ENCODE peak calls at places on chromosomes 13 and 19, in five cellular contexts. S is retinal pigment epithelial cell, J is foreskin keratinocyte, D is adrenal gland, W is nephron progenitor cell. N is an unnamed sample.

GRCh38 chr13:110445183-110445582 is 116.3 kb downstream of the RAB20 start:
- DNase-seq in D (no peak), J (no peak), W (no peak), S (no peak), N (no peak)

GRCh38 chr13:102642475-102642874 is 45.7 kb downstream of the TPP2 start:
- DNase-seq in J (no peak), W (no peak), S (peak), D (peak), N (no peak)

GRCh38 chr13:78430166-78430791 is 173.1 kb downstream of the POU4F1 start:
- DNase-seq in J (no peak), D (no peak), S (no peak), W (peak), N (no peak)

GRCh38 chr13:85236431-85236830 is 562.8 kb downstream of the SLITRK6 start:
- DNase-seq in J (peak), W (no peak), S (peak), D (no peak), N (no peak)

GRCh38 chr19:16070366-16070990 is 5.8 kb upstream of the TPM4 start:
- DNase-seq in J (peak), D (no peak), W (no peak), S (no peak), N (no peak)

GRCh38 chr19:46601318-46602224 is at the start of gene CALM3:
- DNase-seq in W (peak), S (no peak), D (peak), J (no peak), N (no peak)

GRCh38 chr19:10796653-10797052 is 39.4 kb downstream of the TMED1 start:
- DNase-seq in D (no peak), S (no peak), J (no peak), W (no peak), N (no peak)

GRCh38 chr19:6248341-6248740 is 31.4 kb downstream of the MLLT1 start:
- DNase-seq in J (no peak), S (no peak), D (no peak), W (no peak), N (no peak)

GRCh38 chr13:112973577-112973951 is 4.5 kb downstream of the MCF2L start:
- DNase-seq in S (no peak), D (no peak), W (no peak), J (no peak), N (no peak)

GRCh38 chr13:53368948-53369347 is 340.3 kb downstream of the OLFM4 start:
- DNase-seq in J (no peak), D (no peak), S (no peak), W (no peak), N (no peak)

GRCh38 chr13:52845766-52846566 is 2.5 kb downstream of the PCDH8 start:
- DNase-seq in S (no peak), W (peak), J (no peak), D (no peak), N (no peak)

GRCh38 chr13:32951580-32951979 is 64.6 kb upstream of the KL start:
- DNase-seq in D (no peak), W (no peak), J (no peak), S (no peak), N (no peak)

GRCh38 chr19:35222373-35223005 is 6.0 kb downstream of the FAM187B start:
- DNase-seq in W (no peak), D (peak), J (no peak), S (no peak), N (no peak)

GRCh38 chr13:96053003-96053703 is at the start of gene UGGT2:
- DNase-seq in D (peak), S (peak), W (peak), J (peak), N (no peak)

GRCh38 chr13:34507630-34508029 is 434.4 kb upstream of the NBEA start:
- DNase-seq in S (no peak), J (no peak), W (no peak), D (no peak), N (no peak)

GRCh38 chr19:5246554-5247155 is 94.0 kb downstream of the PTPRS start:
- DNase-seq in S (no peak), D (no peak), J (no peak), W (no peak), N (no peak)

GRCh38 chr13:77696006-77696862 is 1.3 kb upstream of the SLAIN1 start:
- DNase-seq in D (peak), S (no peak), W (no peak), J (no peak), N (no peak)

GRCh38 chr13:76799696-76800095 is 86.5 kb downstream of the KCTD12 start:
- DNase-seq in D (no peak), J (no peak), W (no peak), S (peak), N (peak)

GRCh38 chr13:48178126-48178525 is 54.9 kb upstream of the ITM2B start:
- DNase-seq in S (no peak), W (no peak), J (no peak), D (no peak), N (no peak)

GRCh38 chr13:22114630-22115311 is 443.9 kb downstream of the FGF9 start:
- DNase-seq in W (peak), J (no peak), S (no peak), D (no peak), N (peak)

GRCh38 chr13:104140557-104140956 is 1074.3 kb upstream of the SLC10A2 start:
- DNase-seq in J (peak), D (no peak), W (no peak), S (peak), N (no peak)

GRCh38 chr19:17684256-17684655 is 3.9 kb downstream of the UNC13A start:
- DNase-seq in D (no peak), J (no peak), W (no peak), S (no peak), N (no peak)

GRCh38 chr19:15443838-15444237 is 5.9 kb downstream of the WIZ start:
- DNase-seq in S (no peak), J (no peak), W (no peak), D (no peak), N (no peak)

GRCh38 chr19:4049432-4049831 is 17.3 kb downstream of the ZBTB7A start:
- DNase-seq in J (no peak), D (peak), S (no peak), W (no peak), N (no peak)

GRCh38 chr13:39023761-39024160 is 14.1 kb downstream of the PROSER1 start:
- DNase-seq in J (peak), S (no peak), W (no peak), D (no peak), N (no peak)

GRCh38 chr19:51521357-51521756 is 10.1 kb downstream of the SIGLEC6 start:
- DNase-seq in W (no peak), D (no peak), J (no peak), S (no peak), N (no peak)

GRCh38 chr19:42440357-42441046 is 2.2 kb downstream of the CXCL17 start:
- DNase-seq in S (no peak), W (peak), D (peak), J (no peak), N (no peak)

GRCh38 chr19:3249408-3249807 is 24.9 kb downstream of the CELF5 start:
- DNase-seq in S (no peak), W (no peak), D (no peak), J (no peak), N (no peak)

GRCh38 chr13:113410472-113411201 is 42.7 kb downstream of the ADPRHL1 start:
- DNase-seq in S (peak), W (no peak), J (no peak), D (no peak), N (peak)

GRCh38 chr19:58519355-58520256 is at the start of gene ZBTB45:
- DNase-seq in D (peak), W (peak), S (peak), J (peak), N (peak)
- TF ChIP-seq CTCF in D (peak), W (peak), S (peak), J (peak), N (peak)

DNA sequence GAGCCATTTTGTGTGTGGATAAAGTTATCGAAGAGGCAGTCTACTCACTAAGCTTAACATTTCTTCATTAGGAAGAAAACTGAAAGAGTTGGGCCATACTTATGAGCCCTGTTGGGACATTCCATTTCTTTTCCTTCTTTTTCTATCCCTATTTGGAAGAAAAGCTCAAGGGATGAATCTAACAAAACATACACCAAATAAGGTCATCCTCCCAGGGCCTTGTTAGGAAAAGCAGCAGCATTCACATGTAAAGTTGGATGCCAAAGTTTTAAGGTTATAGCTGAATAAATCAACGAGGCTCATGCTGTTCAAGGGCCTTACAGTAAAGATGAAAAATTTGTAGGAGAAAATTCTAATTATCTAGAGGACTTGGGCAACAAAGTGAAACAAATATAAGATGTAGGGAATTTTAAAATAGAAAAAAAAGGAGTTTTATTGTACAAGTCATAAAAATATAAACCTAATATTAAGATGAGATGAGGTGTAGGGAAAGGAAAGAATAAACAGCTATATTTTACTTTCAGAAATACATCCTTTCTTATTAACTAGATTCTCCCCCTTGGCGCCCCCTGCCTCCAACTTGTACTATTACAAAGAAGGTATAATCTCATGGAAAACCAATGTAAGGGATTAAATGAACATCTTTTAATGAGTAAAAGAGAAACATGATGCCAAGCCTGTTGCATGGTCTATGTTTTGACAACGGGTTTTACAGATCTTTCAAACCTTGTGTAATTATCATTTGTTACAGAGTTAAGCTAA is 160.4 kb downstream of the PCDH20 start:
- DNase-seq in S (no peak), D (no peak), J (no peak), W (peak), N (no peak)
- TF ChIP-seq CTCF in S (peak), D (no peak), J (peak), W (peak), N (peak)

GRCh38 chr19:45175663-45176345 is 2.2 kb downstream of the TRAPPC6A start:
- DNase-seq in J (peak), D (no peak), W (no peak), S (no peak), N (no peak)

GRCh38 chr19:45179848-45180370 is 1.3 kb downstream of the BLOC1S3 start:
- DNase-seq in S (no peak), W (no peak), J (no peak), D (no peak), N (no peak)

GRCh38 chr19:45179063-45179847 is 671 bp downstream of the BLOC1S3 start:
- DNase-seq in D (peak), W (peak), S (no peak), J (no peak), N (no peak)

GRCh38 chr19:45177817-45178261 is at the start of gene TRAPPC6A:
- DNase-seq in D (no peak), W (no peak), S (no peak), J (peak), N (peak)

GRCh38 chr19:45178262-45179062 is at the start of gene BLOC1S3:
- DNase-seq in W (peak), D (peak), J (peak), S (peak), N (peak)
- TF ChIP-seq CTCF in W (peak), D (no peak), J (peak), S (peak), N (peak)

GRCh38 chr19:29858000-29858596 is 46.3 kb downstream of the CCNE1 start:
- DNase-seq in J (no peak), W (no peak), S (no peak), D (peak), N (no peak)
- TF ChIP-seq CTCF in J (peak), W (peak), S (peak), D (peak), N (peak)

GRCh38 chr19:32123355-32123940 is 222.0 kb upstream of the ZNF507 start:
- DNase-seq in D (no peak), S (no peak), W (no peak), J (no peak), N (no peak)
- TF ChIP-seq CTCF in D (no peak), S (no peak), W (no peak), J (no peak), N (no peak)

GRCh38 chr13:42039946-42040729 is 8.3 kb upstream of the DGKH start:
- DNase-seq in J (peak), S (peak), D (peak), W (peak), N (peak)
- TF ChIP-seq CTCF in J (peak), S (no peak), D (no peak), W (no peak), N (no peak)

GRCh38 chr19:40444181-40445005 is at the start of gene SERTAD3:
- DNase-seq in D (peak), S (peak), W (peak), J (peak), N (no peak)
- TF ChIP-seq CTCF in D (no peak), S (peak), W (no peak), J (peak), N (no peak)

DNA sequence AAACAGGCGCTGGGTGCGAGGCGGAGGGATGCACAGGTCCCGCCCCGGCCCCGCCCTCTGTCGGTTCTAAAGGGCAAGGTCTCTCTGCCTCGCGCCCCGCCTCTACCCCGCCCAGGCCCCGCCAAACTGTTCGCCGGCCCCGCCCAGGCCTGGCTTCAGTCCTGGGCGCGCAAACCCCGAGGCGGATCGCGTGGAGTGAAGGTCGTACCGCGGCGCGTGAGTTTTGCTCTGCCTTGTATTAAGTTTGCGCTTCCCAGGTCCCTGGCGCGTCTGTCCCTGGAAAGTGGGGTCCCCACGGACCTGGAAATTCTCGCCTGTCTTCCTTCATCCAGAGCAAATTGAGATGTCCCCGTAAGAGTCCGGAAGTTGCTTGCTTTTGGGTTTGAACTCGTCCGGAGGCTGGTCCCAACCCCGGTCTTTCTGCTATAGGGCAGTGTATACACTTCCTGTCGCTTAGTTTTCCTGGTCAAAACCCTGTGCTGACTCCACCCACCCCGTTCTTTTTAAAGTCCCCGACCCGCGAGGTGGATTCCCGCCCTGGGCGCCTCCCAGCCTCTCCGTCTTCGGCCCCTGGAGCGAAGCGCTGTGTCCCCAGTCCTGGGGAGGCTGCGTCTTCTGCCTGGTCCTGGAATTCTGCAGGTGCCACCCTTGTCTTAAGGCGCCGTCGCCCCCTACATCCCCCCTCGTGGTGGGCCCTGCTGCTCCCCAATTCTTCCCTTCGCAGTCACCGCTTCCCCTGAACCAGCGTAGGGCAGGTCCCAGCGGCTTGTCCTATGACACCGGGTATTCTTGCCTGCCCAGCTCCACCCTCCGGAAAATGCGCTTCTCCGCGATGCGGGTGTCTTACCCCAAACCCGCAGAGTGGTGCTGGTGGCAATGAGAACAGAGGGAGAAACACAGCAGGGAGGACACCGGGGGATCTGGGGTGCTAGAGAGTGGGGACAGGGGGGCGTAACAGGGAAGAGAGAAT is 8.6 kb downstream of the ZNF808 start:
- DNase-seq in J (peak), D (peak), S (peak), W (peak), N (no peak)
- TF ChIP-seq CTCF in J (peak), D (no peak), S (peak), W (no peak), N (no peak)

GRCh38 chr13:27960362-27961226 is 8.5 kb downstream of the CDX2 start:
- DNase-seq in W (peak), S (no peak), D (no peak), J (no peak), N (no peak)
- TF ChIP-seq CTCF in W (peak), S (peak), D (no peak), J (peak), N (peak)